ENCODE peak calls at places on chromosomes 2 and 18, in five cellular contexts. O, N, I, V and P are unnamed samples.
A peak's percentile ranks its signal among the peaks of the same experiment; 100 is the strongest.

GRCh38 chr2:235171511-235172130 is 219.8 kb downstream of the SH3BP4 start:
- DNase-seq in N (no peak), V (no peak), I (no peak), O (peak; percentile 72), P (no peak)

GRCh38 chr2:79511320-79511951 is 1.4 kb upstream of the CTNNA2 start:
- DNase-seq in N (no peak), O (peak; percentile 55), V (no peak), I (peak; percentile 93), P (no peak)

GRCh38 chr2:22276696-22277095 is 1108.3 kb upstream of the KLHL29 start:
- DNase-seq in V (no peak), O (no peak), N (no peak), I (no peak), P (no peak)

GRCh38 chr2:241814571-241815476 is 5.8 kb downstream of the NEU4 start:
- DNase-seq in O (no peak), I (peak; percentile 39), V (no peak), N (peak; percentile 18), P (peak; percentile 76)

GRCh38 chr2:37688771-37689468 is 17.5 kb upstream of the CDC42EP3 start:
- DNase-seq in I (no peak), N (no peak), O (peak; percentile 90), V (no peak), P (no peak)

GRCh38 chr2:173791502-173791901 is 173.7 kb downstream of the SP3 start:
- DNase-seq in O (no peak), V (no peak), I (peak; percentile 37), N (no peak), P (no peak)

GRCh38 chr2:39094717-39095363 is 26.0 kb downstream of the SOS1 start:
- DNase-seq in O (no peak), V (no peak), I (no peak), N (no peak), P (no peak)

GRCh38 chr2:98912221-98912851 is 23.7 kb downstream of the CRACDL start:
- DNase-seq in N (peak; percentile 44), V (peak; percentile 66), O (peak; percentile 92), I (no peak), P (peak; percentile 84)

GRCh38 chr18:56267334-56267733 is 371.1 kb downstream of the TXNL1 start:
- DNase-seq in I (no peak), V (no peak), O (peak; percentile 26), N (peak; percentile 25), P (no peak)

GRCh38 chr2:24993797-24994196 is 22.0 kb upstream of the DNAJC27 start:
- DNase-seq in O (peak; percentile 50), V (no peak), N (no peak), I (no peak), P (no peak)

GRCh38 chr2:42888321-42888720 is 95.9 kb upstream of the HAAO start:
- DNase-seq in O (peak; percentile 95), V (no peak), N (no peak), I (no peak), P (no peak)

GRCh38 chr18:36688020-36688965 is 140.5 kb downstream of the TPGS2 start:
- DNase-seq in O (no peak), I (peak; percentile 68), N (no peak), V (no peak), P (no peak)

GRCh38 chr18:66548747-66549146 is 55.1 kb downstream of the CDH19 start:
- DNase-seq in O (no peak), N (no peak), V (no peak), I (peak; percentile 70), P (no peak)

GRCh38 chr2:240561325-240561971 is 1.3 kb downstream of the DUSP28 start:
- DNase-seq in O (peak; percentile 68), N (no peak), I (no peak), V (no peak), P (peak; percentile 32)

GRCh38 chr2:183078163-183078466 is 432 bp upstream of the DUSP19 start:
- DNase-seq in O (no peak), V (peak; percentile 76), I (no peak), N (peak; percentile 27), P (peak; percentile 67)

GRCh38 chr2:149355712-149356422 is 25.5 kb downstream of the LYPD6 start:
- DNase-seq in V (no peak), O (no peak), I (no peak), N (no peak), P (no peak)

GRCh38 chr2:148888003-148888501 is 13.0 kb downstream of the KIF5C start:
- DNase-seq in V (peak; percentile 79), I (peak; percentile 71), O (no peak), N (no peak), P (peak; percentile 68)

GRCh38 chr2:241223211-241224067 is 35.0 kb downstream of the ANO7 start:
- DNase-seq in N (no peak), I (no peak), V (peak; percentile 69), O (peak; percentile 18), P (peak; percentile 68)

GRCh38 chr2:238466242-238466598 is 39.5 kb downstream of the ASB1 start:
- DNase-seq in O (no peak), N (no peak), I (no peak), V (peak; percentile 36), P (no peak)

GRCh38 chr2:88221365-88221942 is 51.3 kb downstream of the THNSL2 start:
- DNase-seq in N (no peak), V (no peak), I (no peak), O (no peak), P (no peak)

GRCh38 chr2:112340868-112341267 is 65.5 kb downstream of the ZC3H6 start:
- DNase-seq in O (no peak), N (no peak), V (no peak), I (no peak), P (no peak)
- H3K27ac ChIP-seq in O (no peak overlapping the region), N (no peak overlapping the region), V (no peak overlapping the region), I (no peak overlapping the region), P (no peak overlapping the region)

DNA sequence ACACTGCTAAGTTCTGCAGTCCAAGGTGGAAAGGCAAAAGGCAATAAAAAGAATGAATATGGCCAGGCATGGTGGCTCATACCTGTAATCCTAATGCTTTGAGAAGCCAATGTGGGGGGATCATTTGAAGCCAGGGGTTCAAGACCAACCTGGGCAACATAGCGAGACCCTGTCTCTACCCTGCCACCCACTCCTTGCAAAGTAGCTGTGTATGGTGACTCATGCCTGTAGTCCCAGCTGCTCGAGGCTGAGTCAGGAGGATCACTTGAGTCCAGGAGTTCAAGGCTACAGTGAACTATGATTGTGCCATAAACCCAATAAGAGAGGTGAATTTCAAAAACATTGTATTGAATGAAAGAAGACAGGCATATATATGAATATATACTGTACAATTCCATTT is 2.4 kb downstream of the MYL12B start:
- DNase-seq in V (no peak), O (no peak), I (no peak), N (no peak), P (no peak)
- H3K4me3 ChIP-seq in V (peak overlapping the region; percentile 96), O (peak overlapping the region; percentile 21), I (no peak overlapping the region), N (peak overlapping the region; percentile 88), P (peak overlapping the region; percentile 24)

DNA sequence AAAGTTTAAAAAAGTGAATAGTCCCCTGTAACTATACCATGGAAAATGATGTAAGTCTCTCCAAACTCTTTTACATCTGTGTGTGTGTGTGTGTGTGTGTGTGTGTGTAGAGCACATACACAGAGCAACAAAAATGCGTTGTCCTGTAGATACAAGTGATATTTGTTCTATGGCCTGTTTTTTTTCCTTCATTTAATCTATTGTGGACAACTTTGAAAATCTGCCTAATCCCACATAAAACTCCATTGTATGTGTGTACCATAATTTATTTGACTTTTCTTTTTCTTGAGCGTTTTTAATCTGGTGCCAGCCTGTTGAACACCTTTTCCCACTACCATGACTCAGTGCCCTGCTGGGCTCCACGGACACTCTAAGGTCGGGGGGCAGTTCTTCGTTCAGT is 52.3 kb upstream of the ELOA2 start:
- DNase-seq in O (no peak), I (no peak), N (no peak), V (no peak), P (no peak)
- TF ChIP-seq CTCF in O (no peak), I (no peak), N (no peak), V (no peak), P (no peak)

DNA sequence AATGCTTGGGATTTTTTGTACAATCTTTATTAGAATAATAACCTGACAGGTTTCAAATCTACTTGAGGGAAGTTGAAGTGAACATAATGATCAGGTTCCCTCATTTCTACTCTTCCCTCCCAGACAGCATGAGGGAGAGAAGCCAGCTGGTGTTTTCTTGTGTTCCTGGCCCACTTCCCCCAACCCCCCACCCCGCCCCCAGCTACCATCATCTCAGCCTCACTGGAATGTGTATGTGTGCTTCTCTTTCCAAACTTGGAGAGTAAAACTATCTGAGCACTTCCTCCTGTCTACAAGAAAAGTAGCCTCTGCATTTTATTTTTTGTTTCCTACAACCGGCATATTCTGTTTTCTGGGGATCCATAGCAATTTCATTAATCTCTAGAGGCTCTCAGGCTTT is 53.7 kb upstream of the GRHL1 start:
- DNase-seq in N (no peak), V (no peak), O (peak; percentile 35), I (peak; percentile 33), P (no peak)
- H3K27ac ChIP-seq in N (no peak overlapping the region), V (no peak overlapping the region), O (peak overlapping the region; percentile 81), I (peak overlapping the region; percentile 81), P (no peak overlapping the region)

GRCh38 chr2:457792-458430 is 170.0 kb upstream of the ALKAL2 start:
- DNase-seq in O (no peak), V (no peak), I (no peak), N (no peak), P (no peak)
- H3K4me3 ChIP-seq in O (no peak overlapping the region), V (no peak overlapping the region), I (no peak overlapping the region), N (no peak overlapping the region), P (no peak overlapping the region)

DNA sequence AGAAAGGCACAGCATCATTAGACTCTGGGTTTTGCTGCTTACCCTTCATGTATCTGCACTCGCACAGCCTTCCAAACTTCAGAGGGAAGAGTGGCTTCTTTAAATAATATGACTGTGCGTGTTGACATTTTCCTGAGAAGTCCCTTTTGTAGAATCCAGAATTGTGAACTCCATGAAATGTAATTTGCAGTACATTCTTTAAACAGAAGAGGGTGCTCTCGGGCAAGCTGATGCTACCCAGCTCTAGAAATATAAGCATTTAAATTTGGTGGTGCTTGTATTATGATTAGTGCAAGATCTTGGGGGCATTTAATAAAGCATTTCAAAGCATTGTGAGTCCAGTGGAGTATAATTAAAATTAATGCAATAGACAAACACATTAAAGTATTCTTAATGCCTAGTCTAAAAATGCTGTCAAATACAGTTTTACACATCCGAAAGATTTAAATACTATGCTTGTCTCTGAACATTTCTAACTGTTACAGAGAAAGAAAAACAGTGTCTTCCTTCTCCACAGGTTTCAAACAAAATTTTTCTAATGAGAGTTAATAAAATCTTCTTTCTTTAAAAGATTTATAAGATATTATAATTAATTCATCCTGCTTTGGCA is 17.3 kb upstream of the GTF2A1L start:
- DNase-seq in V (no peak), N (no peak), O (peak; percentile 14), I (peak; percentile 54), P (no peak)
- TF ChIP-seq CTCF in V (peak; percentile 61), N (peak; percentile 71), O (peak; percentile 74), I (peak; percentile 89), P (peak; percentile 64)

GRCh38 chr2:20612835-20613341 is 38.0 kb downstream of the HS1BP3 start:
- DNase-seq in I (no peak), N (no peak), O (no peak), V (peak; percentile 4), P (no peak)

GRCh38 chr2:20615046-20615465 is 35.8 kb downstream of the HS1BP3 start:
- DNase-seq in N (no peak), V (peak; percentile 61), O (no peak), I (no peak), P (peak; percentile 62)

GRCh38 chr2:20615466-20616241 is 35.2 kb downstream of the HS1BP3 start:
- DNase-seq in V (peak; percentile 55), N (peak; percentile 59), I (no peak), O (no peak), P (peak; percentile 76)

GRCh38 chr2:20613342-20613916 is 37.5 kb downstream of the HS1BP3 start:
- DNase-seq in I (no peak), O (no peak), N (peak; percentile 24), V (peak; percentile 78), P (peak; percentile 66)

GRCh38 chr2:20614201-20615045 is 36.5 kb downstream of the HS1BP3 start:
- DNase-seq in O (peak; percentile 38), I (peak; percentile 83), V (peak; percentile 66), N (no peak), P (peak; percentile 78)
- H3K27ac ChIP-seq in O (no peak overlapping the region), I (no peak overlapping the region), V (peak overlapping the region; percentile 82), N (peak overlapping the region; percentile 91), P (peak overlapping the region; percentile 81)